ENCODE peak calls at places on chromosome 11, in eight cellular contexts. One of them, this sample, is unnamed.

GRCh38 chr11:72233773-72234513 is 9.4 kb downstream of the INPPL1 start:
- DNase-seq in putamen: no peak
- DNase-seq in aorta: no peak
- DNase-seq in GM19239: no peak
- DNase-seq in activated T-cell treated with anti-CD3 and anti-CD28 coated beads for 24 hours: no peak
- DNase-seq in GM13976: no peak
- DNase-seq in spleen: peak; percentile 53
- DNase-seq in mucosa of descending colon: no peak
- DNase-seq in this sample: no peak

GRCh38 chr11:44338031-44338430 is 28.1 kb upstream of the ALX4 start:
- DNase-seq in GM13976: no peak
- DNase-seq in activated T-cell treated with anti-CD3 and anti-CD28 coated beads for 24 hours: no peak
- DNase-seq in mucosa of descending colon: no peak
- DNase-seq in GM19239: no peak
- DNase-seq in putamen: no peak
- DNase-seq in spleen: no peak
- DNase-seq in aorta: no peak
- DNase-seq in this sample: no peak

GRCh38 chr11:134655189-134655937 is 243.3 kb upstream of the B3GAT1 start:
- DNase-seq in spleen: peak; percentile 59
- DNase-seq in activated T-cell treated with anti-CD3 and anti-CD28 coated beads for 24 hours: no peak
- DNase-seq in aorta: no peak
- DNase-seq in GM13976: no peak
- DNase-seq in GM19239: no peak
- DNase-seq in putamen: no peak
- DNase-seq in mucosa of descending colon: no peak
- DNase-seq in this sample: no peak

GRCh38 chr11:76551400-76551799 is 106.6 kb downstream of the EMSY start:
- DNase-seq in mucosa of descending colon: no peak
- DNase-seq in activated T-cell treated with anti-CD3 and anti-CD28 coated beads for 24 hours: no peak
- DNase-seq in GM13976: no peak
- DNase-seq in aorta: no peak
- DNase-seq in putamen: no peak
- DNase-seq in GM19239: no peak
- DNase-seq in spleen: no peak
- DNase-seq in this sample: peak; percentile 20

GRCh38 chr11:126135182-126136176 is 72.8 kb upstream of the CDON start:
- DNase-seq in spleen: peak; percentile 38
- DNase-seq in GM13976: no peak
- DNase-seq in GM19239: no peak
- DNase-seq in aorta: no peak
- DNase-seq in activated T-cell treated with anti-CD3 and anti-CD28 coated beads for 24 hours: no peak
- DNase-seq in putamen: no peak
- DNase-seq in mucosa of descending colon: no peak
- DNase-seq in this sample: no peak

GRCh38 chr11:95505927-95506426 is 275.0 kb upstream of the SESN3 start:
- DNase-seq in GM13976: no peak
- DNase-seq in aorta: peak; percentile 56
- DNase-seq in putamen: no peak
- DNase-seq in spleen: no peak
- DNase-seq in activated T-cell treated with anti-CD3 and anti-CD28 coated beads for 24 hours: no peak
- DNase-seq in GM19239: no peak
- DNase-seq in mucosa of descending colon: no peak
- DNase-seq in this sample: peak; percentile 33

GRCh38 chr11:64181506-64182411 is 4.2 kb upstream of the STIP1 start:
- DNase-seq in putamen: peak; percentile 92
- DNase-seq in activated T-cell treated with anti-CD3 and anti-CD28 coated beads for 24 hours: peak; percentile 43
- DNase-seq in GM13976: peak; percentile 61
- DNase-seq in spleen: peak; percentile 90
- DNase-seq in mucosa of descending colon: peak; percentile 92
- DNase-seq in aorta: peak; percentile 97
- DNase-seq in GM19239: peak; percentile 52
- DNase-seq in this sample: peak; percentile 82

GRCh38 chr11:122093731-122094130 is 22.3 kb downstream of the BLID start:
- DNase-seq in spleen: no peak
- DNase-seq in GM13976: no peak
- DNase-seq in GM19239: no peak
- DNase-seq in activated T-cell treated with anti-CD3 and anti-CD28 coated beads for 24 hours: no peak
- DNase-seq in putamen: no peak
- DNase-seq in aorta: no peak
- DNase-seq in mucosa of descending colon: no peak
- DNase-seq in this sample: no peak

GRCh38 chr11:91173701-91174100 is 950.9 kb upstream of the CHORDC1 start:
- DNase-seq in activated T-cell treated with anti-CD3 and anti-CD28 coated beads for 24 hours: no peak
- DNase-seq in GM13976: no peak
- DNase-seq in mucosa of descending colon: no peak
- DNase-seq in spleen: no peak
- DNase-seq in GM19239: no peak
- DNase-seq in aorta: no peak
- DNase-seq in putamen: no peak
- DNase-seq in this sample: no peak

GRCh38 chr11:65415499-65416340 is 6.9 kb upstream of the NEAT1 start:
- DNase-seq in activated T-cell treated with anti-CD3 and anti-CD28 coated beads for 24 hours: no peak
- DNase-seq in spleen: peak; percentile 79
- DNase-seq in GM19239: no peak
- DNase-seq in mucosa of descending colon: no peak
- DNase-seq in putamen: no peak
- DNase-seq in GM13976: peak; percentile 26
- DNase-seq in aorta: peak; percentile 48
- DNase-seq in this sample: no peak

GRCh38 chr11:94194712-94195111 is 66.1 kb downstream of the PANX1 start:
- DNase-seq in aorta: no peak
- DNase-seq in mucosa of descending colon: no peak
- DNase-seq in GM19239: no peak
- DNase-seq in GM13976: no peak
- DNase-seq in putamen: no peak
- DNase-seq in activated T-cell treated with anti-CD3 and anti-CD28 coated beads for 24 hours: no peak
- DNase-seq in spleen: no peak
- DNase-seq in this sample: no peak

GRCh38 chr11:17014774-17015638 is 792 bp upstream of the PLEKHA7 start:
- DNase-seq in GM13976: peak; percentile 76
- DNase-seq in GM19239: peak; percentile 67
- DNase-seq in activated T-cell treated with anti-CD3 and anti-CD28 coated beads for 24 hours: no peak
- DNase-seq in aorta: no peak
- DNase-seq in spleen: no peak
- DNase-seq in mucosa of descending colon: peak; percentile 65
- DNase-seq in putamen: no peak
- DNase-seq in this sample: peak; percentile 74

This sample was measured in KBM-7.